ENCODE peak calls at places on chromosomes 4 and X, in nine cellular contexts. V is RPMI7951; J is osteocyte; K is stimulated activated CD4-positive, alpha-beta T cell treated with anti-CD3 and anti-CD28 coated beads, Interleukin-2, amount 100 ng/mL, for 24 hours; I is T-cell; F is activated CD4-positive, alpha-beta T cell treated with anti-CD3 and anti-CD28 coated beads, Interleukin-2, amount 50 U/mL, for 24 hours; Q is NCI-H2081; N is left cardiac atrium; G is HEK293T. Z is an unnamed sample.

GRCh38 chr4:186934841-186935443 is 211.3 kb upstream of the FAT1 start:
- DNase-seq in G (no peak), J (no peak), K (no peak), F (no peak), I (no peak), Q (no peak), N (no peak), V (peak), Z (no peak)

GRCh38 chr4:126611900-126612299 is 1020.9 kb upstream of the INTU start:
- DNase-seq in J (no peak), Q (no peak), G (no peak), K (no peak), V (peak), N (no peak), F (no peak), I (no peak), Z (no peak)

GRCh38 chr4:55838356-55838755 is 15.1 kb upstream of the EXOC1 start:
- DNase-seq in V (peak), J (no peak), N (no peak), I (no peak), F (no peak), Q (no peak), G (no peak), K (no peak), Z (no peak)

GRCh38 chrX:48854898-48855297 is 19.5 kb upstream of the PCSK1N start:
- DNase-seq in I (no peak), V (peak), G (no peak), N (no peak), F (no peak), Q (no peak), J (no peak), K (no peak), Z (no peak)

GRCh38 chr4:10413177-10413576 is 44.0 kb downstream of the ZNF518B start:
- DNase-seq in I (no peak), N (no peak), F (no peak), Q (no peak), V (no peak), J (no peak), K (no peak), G (no peak), Z (no peak)

GRCh38 chrX:40773809-40774208 is 38.5 kb upstream of the MED14 start:
- DNase-seq in K (no peak), F (no peak), J (no peak), Q (no peak), V (peak), N (no peak), G (no peak), I (no peak), Z (no peak)

GRCh38 chr4:118682928-118683327 is 2.3 kb upstream of the METTL14 start:
- DNase-seq in I (no peak), K (no peak), Q (no peak), F (no peak), G (peak), V (peak), N (no peak), J (no peak), Z (no peak)

GRCh38 chrX:119266364-119266995 is 30.4 kb downstream of the PGRMC1 start:
- DNase-seq in V (peak), Q (peak), J (no peak), F (no peak), I (no peak), G (peak), N (no peak), K (peak), Z (no peak)

GRCh38 chr4:168569066-168569908 is 72.4 kb downstream of the PALLD start:
- DNase-seq in K (no peak), J (no peak), F (no peak), I (no peak), G (peak), V (peak), Q (no peak), N (no peak), Z (no peak)

GRCh38 chr4:57110635-57111546 is 706 bp upstream of the IGFBP7 start:
- DNase-seq in G (no peak), N (peak), Q (no peak), F (no peak), I (no peak), J (no peak), K (no peak), V (peak), Z (peak)

GRCh38 chrX:44828008-44828605 is 15.7 kb upstream of the DUSP21 start:
- DNase-seq in N (no peak), Q (no peak), I (no peak), K (no peak), J (no peak), G (no peak), F (no peak), V (peak), Z (no peak)

GRCh38 chr4:31365006-31365690 is 645.0 kb downstream of the PCDH7 start:
- DNase-seq in K (no peak), Q (no peak), J (no peak), G (no peak), N (no peak), V (no peak), F (no peak), I (no peak), Z (no peak)

GRCh38 chr4:65538571-65538970 is 131.7 kb downstream of the EPHA5 start:
- DNase-seq in K (no peak), J (no peak), G (no peak), F (no peak), N (no peak), I (no peak), V (no peak), Q (no peak), Z (no peak)

GRCh38 chrX:22666441-22666840 is 333.3 kb upstream of the DDX53 start:
- DNase-seq in N (no peak), V (peak), F (no peak), G (peak), I (no peak), Q (no peak), K (no peak), J (no peak), Z (peak)

GRCh38 chrX:128457674-128458073 is 405.5 kb upstream of the ACTRT1 start:
- DNase-seq in I (no peak), Q (no peak), J (no peak), F (no peak), G (no peak), K (no peak), V (no peak), N (no peak), Z (no peak)

GRCh38 chr4:54077812-54078211 is 13.4 kb upstream of the CHIC2 start:
- DNase-seq in J (no peak), F (no peak), I (no peak), V (peak), G (no peak), K (no peak), N (no peak), Q (no peak), Z (no peak)

GRCh38 chrX:115413246-115413878 is 123.8 kb downstream of the LUZP4 start:
- DNase-seq in V (peak), N (no peak), K (no peak), J (no peak), Q (no peak), F (no peak), I (no peak), G (no peak), Z (no peak)

GRCh38 chr4:73919691-73920090 is 50.5 kb downstream of the CXCL1 start:
- DNase-seq in F (no peak), N (no peak), K (no peak), V (peak), J (no peak), G (no peak), I (no peak), Q (no peak), Z (no peak)

GRCh38 chr4:151199496-151200190 is 77.3 kb upstream of the PRSS48 start:
- DNase-seq in J (no peak), I (no peak), G (no peak), N (no peak), F (no peak), K (no peak), Q (no peak), V (peak), Z (peak)

GRCh38 chrX:150503898-150504219 is 64.6 kb upstream of the MTM1 start:
- DNase-seq in K (no peak), G (no peak), I (no peak), V (no peak), Q (no peak), J (no peak), F (no peak), N (no peak), Z (no peak)

GRCh38 chr4:108224628-108225053 is 55.9 kb upstream of the LEF1 start:
- DNase-seq in N (peak), I (no peak), J (no peak), Q (no peak), V (peak), G (peak), F (no peak), K (no peak), Z (no peak)

GRCh38 chrX:39721570-39722279 is 376.0 kb downstream of the BCOR start:
- DNase-seq in G (no peak), J (no peak), I (no peak), F (no peak), K (no peak), N (peak), Q (no peak), V (no peak), Z (no peak)

GRCh38 chr4:3157366-3157765 is 82.9 kb downstream of the HTT start:
- DNase-seq in V (no peak), K (no peak), J (no peak), I (no peak), G (no peak), F (no peak), Q (no peak), N (no peak), Z (no peak)

GRCh38 chr4:2250764-2251072 is 8.8 kb upstream of the HAUS3 start:
- DNase-seq in G (no peak), J (peak), Q (no peak), K (peak), I (no peak), N (no peak), V (no peak), F (no peak), Z (no peak)

GRCh38 chr4:120056249-120056648 is 10.4 kb downstream of the MAD2L1 start:
- DNase-seq in J (no peak), V (no peak), G (no peak), I (no peak), K (no peak), N (no peak), Q (no peak), F (no peak), Z (no peak)

GRCh38 chr4:185204238-185204910 is 574 bp upstream of the CFAP97 start:
- DNase-seq in Q (no peak), N (no peak), K (no peak), F (no peak), G (no peak), I (no peak), V (no peak), J (no peak), Z (no peak)

GRCh38 chrX:16060252-16060651 is 63.1 kb upstream of the GRPR start:
- DNase-seq in K (no peak), G (no peak), I (no peak), V (no peak), Q (no peak), N (no peak), J (no peak), F (no peak), Z (no peak)

GRCh38 chrX:53441531-53442321 is 7.6 kb upstream of the HSD17B10 start:
- DNase-seq in N (peak), G (peak), V (peak), I (peak), Q (peak), K (peak), J (peak), F (peak), Z (no peak)

GRCh38 chr4:94591289-94591688 is 139.5 kb downstream of the PDLIM5 start:
- DNase-seq in J (no peak), K (no peak), V (no peak), N (no peak), I (no peak), G (no peak), F (no peak), Q (no peak), Z (no peak)

GRCh38 chrX:65731684-65732289 is 64.3 kb downstream of the MSN start:
- DNase-seq in V (no peak), F (no peak), J (no peak), Q (no peak), N (no peak), G (no peak), K (no peak), I (no peak), Z (no peak)

GRCh38 chrX:119990409-119990994 is 47.0 kb upstream of the NKAP start:
- DNase-seq in Q (no peak), I (no peak), K (no peak), V (no peak), N (no peak), J (peak), G (peak), F (no peak), Z (no peak)

GRCh38 chr4:163736876-163737275 is 242.4 kb downstream of the TMA16 start:
- DNase-seq in G (no peak), K (no peak), I (no peak), F (no peak), Q (no peak), N (no peak), V (no peak), J (no peak), Z (no peak)

GRCh38 chr4:4256799-4257198 is 8.8 kb upstream of the TMEM128 start:
- DNase-seq in I (no peak), F (no peak), J (no peak), N (peak), G (no peak), K (no peak), V (no peak), Q (no peak), Z (no peak)

Z was measured in nucleus accumbens.